ENCODE peak calls at places on chromosomes 1 and 21, in ten cellular contexts. G is PC-9, N is body of pancreas, B is A549, K is transverse colon, H is GM10248, L is kidney epithelial cell, O is ascending aorta, J is stomach, C is right lobe of liver. X is an unnamed sample.

GRCh38 chr1:1114431-1114830 is 1.5 kb downstream of the C1orf159 start:
- DNase-seq in G (no peak), N (no peak), B (no peak), K (peak; percentile 8), H (no peak), L (no peak), O (no peak), J (no peak), C (peak; percentile 38), X (no peak)

GRCh38 chr1:220783453-220783852 is 3.3 kb upstream of the MTARC1 start:
- DNase-seq in G (no peak), N (no peak), B (no peak), K (no peak), H (no peak), L (no peak), O (peak; percentile 37), J (no peak), C (no peak), X (no peak)

GRCh38 chr1:150753416-150753815 is 12.2 kb downstream of the CTSS start:
- DNase-seq in G (no peak), N (no peak), B (no peak), K (peak; percentile 30), H (no peak), L (no peak), O (no peak), J (no peak), C (no peak), X (no peak)

GRCh38 chr1:64043976-64044375 is 159.4 kb upstream of the UBE2U start:
- DNase-seq in G (no peak), N (no peak), B (no peak), K (no peak), H (no peak), L (no peak), O (peak; percentile 90), J (no peak), C (no peak), X (no peak)

GRCh38 chr1:6033124-6033523 is 12.6 kb upstream of the KCNAB2 start:
- DNase-seq in G (no peak), N (no peak), B (no peak), K (no peak), H (no peak), L (no peak), O (no peak), J (no peak), C (no peak), X (no peak)

GRCh38 chr1:42947965-42948732 is 10.5 kb downstream of the SLC2A1 start:
- DNase-seq in G (no peak), N (no peak), B (no peak), K (no peak), H (no peak), L (no peak), O (no peak), J (no peak), C (no peak), X (no peak)

GRCh38 chr1:203607169-203607873 is 19.3 kb upstream of the ATP2B4 start:
- DNase-seq in G (peak; percentile 47), N (peak; percentile 36), B (no peak), K (peak; percentile 28), H (no peak), L (peak; percentile 91), O (no peak), J (peak; percentile 33), C (no peak), X (no peak)

GRCh38 chr1:225653463-225654276 is 747 bp upstream of the ENAH start:
- DNase-seq in G (peak; percentile 68), N (peak; percentile 76), B (peak; percentile 51), K (peak; percentile 72), H (peak; percentile 44), L (no peak), O (peak; percentile 93), J (peak; percentile 64), C (peak; percentile 72), X (peak; percentile 57)

DNA sequence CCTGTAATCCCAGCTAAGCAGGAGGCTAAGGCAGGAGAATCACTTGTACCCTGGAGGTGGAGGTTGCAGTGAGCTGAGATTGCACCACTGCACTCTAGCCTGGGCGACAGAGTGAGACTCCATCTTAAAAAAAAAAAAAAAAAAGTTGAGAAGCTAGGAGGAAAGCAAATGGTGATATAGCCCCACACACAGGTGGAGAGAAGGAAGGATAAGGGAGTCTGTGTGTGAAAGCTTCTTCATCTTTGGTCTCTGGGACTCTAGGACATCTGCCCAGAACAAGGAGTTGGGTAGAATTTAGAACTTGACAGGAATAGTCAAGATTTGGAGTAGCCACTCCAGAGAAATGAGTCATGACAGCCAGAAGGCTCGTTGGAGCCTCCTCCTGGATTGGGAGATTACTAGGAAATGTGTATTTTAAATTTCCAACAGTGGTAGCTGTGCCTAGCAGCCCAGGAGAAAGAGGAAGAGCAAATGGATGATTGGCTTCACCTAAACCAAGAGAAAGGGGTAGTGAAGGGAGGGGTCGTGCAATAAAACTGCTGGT is 19.9 kb downstream of the NPL start:
- DNase-seq in G (no peak), N (no peak), B (no peak), K (no peak), H (no peak), L (no peak), O (no peak), J (no peak), C (no peak), X (no peak)
- TF ChIP-seq CTCF in G (no peak), N (no peak), B (no peak), K (no peak), H (no peak), L (no peak), O (no peak), J (no peak), C (no peak), X (no peak)

GRCh38 chr21:42850463-42850862 is 28.9 kb downstream of the WDR4 start:
- DNase-seq in G (no peak), N (no peak), B (no peak), K (no peak), H (no peak), L (no peak), O (no peak), J (no peak), C (peak; percentile 36), X (no peak)

GRCh38 chr21:42849759-42850412 is 29.5 kb downstream of the WDR4 start:
- DNase-seq in G (no peak), N (no peak), B (no peak), K (no peak), H (no peak), L (no peak), O (no peak), J (no peak), C (peak; percentile 51), X (no peak)

GRCh38 chr21:42848932-42849758 is 30.2 kb downstream of the WDR4 start:
- DNase-seq in G (no peak), N (no peak), B (no peak), K (no peak), H (no peak), L (no peak), O (no peak), J (no peak), C (peak; percentile 18), X (no peak)

GRCh38 chr21:42851812-42852665 is 27.3 kb downstream of the WDR4 start:
- DNase-seq in G (no peak), N (no peak), B (no peak), K (no peak), H (no peak), L (no peak), O (no peak), J (no peak), C (no peak), X (no peak)

DNA sequence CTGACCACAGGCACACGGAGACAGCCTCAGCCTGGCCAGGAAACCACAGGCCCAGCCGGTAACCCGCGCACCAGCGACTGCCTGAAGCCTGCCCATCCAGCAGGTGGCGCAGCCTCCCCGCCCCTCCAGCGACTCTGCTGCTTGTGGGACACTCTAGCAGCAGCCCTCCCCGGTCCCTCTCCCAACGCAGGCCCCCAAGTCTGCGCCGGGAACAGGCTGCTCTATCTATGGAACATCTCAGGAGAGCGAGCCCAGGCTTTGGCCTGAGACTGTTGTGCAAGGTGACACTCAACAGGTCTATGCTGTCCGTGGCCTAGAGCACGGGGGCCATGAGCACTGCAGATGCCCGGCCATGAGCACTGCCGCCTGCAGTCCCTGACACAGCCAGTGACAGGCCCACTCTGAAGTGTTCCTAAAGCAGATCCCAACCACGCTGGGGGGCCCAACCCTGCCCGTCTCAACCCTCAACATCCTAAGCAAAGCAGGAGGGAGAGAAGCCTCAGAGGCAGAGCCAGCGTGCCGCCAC is 28.4 kb downstream of the WDR4 start:
- DNase-seq in G (no peak), N (no peak), B (peak; percentile 23), K (no peak), H (no peak), L (no peak), O (no peak), J (peak; percentile 34), C (peak; percentile 56), X (peak; percentile 20)
- TF ChIP-seq CTCF in G (peak; percentile 46), N (no peak), B (peak; percentile 32), K (peak; percentile 29), H (peak; percentile 54), L (peak; percentile 60), O (no peak), J (no peak), C (peak; percentile 41), X (peak; percentile 43)

GRCh38 chr1:228368801-228369607 is 37.6 kb downstream of the TRIM11 start:
- DNase-seq in G (no peak), N (no peak), B (no peak), K (no peak), H (no peak), L (no peak), O (no peak), J (no peak), C (peak; percentile 53), X (no peak)

GRCh38 chr1:228369608-228370438 is 36.8 kb downstream of the TRIM11 start:
- DNase-seq in G (no peak), N (no peak), B (no peak), K (no peak), H (no peak), L (no peak), O (no peak), J (no peak), C (peak; percentile 37), X (no peak)

GRCh38 chr1:228370941-228371740 is 35.5 kb downstream of the TRIM11 start:
- DNase-seq in G (peak; percentile 85), N (no peak), B (no peak), K (no peak), H (no peak), L (no peak), O (no peak), J (no peak), C (peak; percentile 53), X (peak; percentile 72)

GRCh38 chr1:228371741-228372182 is 34.9 kb downstream of the TRIM11 start:
- DNase-seq in G (no peak), N (peak; percentile 12), B (no peak), K (no peak), H (no peak), L (no peak), O (no peak), J (no peak), C (no peak), X (no peak)

GRCh38 chr1:228370439-228370940 is 36.1 kb downstream of the TRIM11 start:
- DNase-seq in G (no peak), N (no peak), B (no peak), K (no peak), H (no peak), L (no peak), O (no peak), J (no peak), C (peak; percentile 45), X (no peak)
- TF ChIP-seq CTCF in G (no peak), N (no peak), B (no peak), K (no peak), H (no peak), L (no peak), O (no peak), J (no peak), C (no peak), X (no peak)

DNA sequence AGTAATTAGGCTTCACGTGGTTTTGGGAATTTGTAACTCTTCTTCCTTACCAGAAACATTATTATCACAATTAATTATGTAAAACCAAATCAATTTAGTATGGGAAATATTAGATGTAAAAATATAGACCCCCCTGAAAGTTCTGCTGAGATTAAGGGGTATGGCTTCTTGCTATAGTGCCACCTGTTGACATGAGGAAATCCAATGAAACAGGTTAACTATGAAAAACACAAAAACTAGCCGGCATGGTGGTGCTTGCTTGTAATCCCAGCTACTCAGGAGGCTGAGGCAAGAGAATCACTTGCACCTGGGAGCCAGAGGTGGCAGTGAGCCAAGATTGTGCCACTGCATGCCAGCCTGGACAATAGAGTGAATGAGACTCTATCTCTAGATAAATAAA is 49.2 kb downstream of the MAP3K21 start:
- DNase-seq in G (no peak), N (no peak), B (no peak), K (no peak), H (no peak), L (no peak), O (no peak), J (no peak), C (no peak), X (peak; percentile 18)
- TF ChIP-seq CTCF in G (no peak), N (no peak), B (peak; percentile 15), K (no peak), H (no peak), L (no peak), O (no peak), J (no peak), C (no peak), X (peak; percentile 31)

X was measured in Calu3.